ENCODE peak calls at places on chromosomes 5 and 9, in six cellular contexts. One of them, this sample, is unnamed.

GRCh38 chr9:114348906-114349482 is 19.3 kb downstream of the ORM2 start:
- DNase-seq in ovary: peak; percentile 69
- DNase-seq in Peyer's patch: no peak
- DNase-seq in A549: peak; percentile 90
- DNase-seq in tibial artery: peak; percentile 92
- DNase-seq in psoas muscle: peak; percentile 65
- DNase-seq in this sample: no peak

GRCh38 chr5:66642538-66642937 is 46.3 kb downstream of the MAST4 start:
- DNase-seq in Peyer's patch: no peak
- DNase-seq in psoas muscle: no peak
- DNase-seq in tibial artery: no peak
- DNase-seq in ovary: no peak
- DNase-seq in A549: no peak
- DNase-seq in this sample: no peak

GRCh38 chr5:6745706-6746217 is 32.5 kb downstream of the TENT4A start:
- DNase-seq in ovary: no peak
- DNase-seq in Peyer's patch: no peak
- DNase-seq in psoas muscle: no peak
- DNase-seq in tibial artery: no peak
- DNase-seq in A549: peak; percentile 52
- DNase-seq in this sample: no peak

GRCh38 chr5:1336749-1337489 is 8.0 kb downstream of the CLPTM1L start:
- DNase-seq in psoas muscle: no peak
- DNase-seq in Peyer's patch: peak; percentile 72
- DNase-seq in A549: no peak
- DNase-seq in tibial artery: no peak
- DNase-seq in ovary: no peak
- DNase-seq in this sample: peak; percentile 48

GRCh38 chr9:136997355-136997754 is 987 bp upstream of the CLIC3 start:
- DNase-seq in A549: no peak
- DNase-seq in tibial artery: no peak
- DNase-seq in ovary: no peak
- DNase-seq in Peyer's patch: no peak
- DNase-seq in psoas muscle: no peak
- DNase-seq in this sample: no peak

GRCh38 chr5:82594097-82594496 is 315.9 kb upstream of the RPS23 start:
- DNase-seq in tibial artery: no peak
- DNase-seq in ovary: no peak
- DNase-seq in Peyer's patch: no peak
- DNase-seq in A549: no peak
- DNase-seq in psoas muscle: no peak
- DNase-seq in this sample: no peak

GRCh38 chr9:133892193-133892920 is 99.8 kb downstream of the VAV2 start:
- DNase-seq in Peyer's patch: peak; percentile 57
- DNase-seq in psoas muscle: no peak
- DNase-seq in A549: no peak
- DNase-seq in tibial artery: no peak
- DNase-seq in ovary: no peak
- DNase-seq in this sample: no peak

GRCh38 chr5:10982616-10983015 is 221.6 kb upstream of the DAP start:
- DNase-seq in psoas muscle: no peak
- DNase-seq in tibial artery: no peak
- DNase-seq in Peyer's patch: no peak
- DNase-seq in A549: no peak
- DNase-seq in ovary: no peak
- DNase-seq in this sample: no peak

GRCh38 chr9:75000835-75001234 is 27.3 kb downstream of the CARNMT1 start:
- DNase-seq in psoas muscle: no peak
- DNase-seq in A549: no peak
- DNase-seq in Peyer's patch: no peak
- DNase-seq in ovary: no peak
- DNase-seq in tibial artery: no peak
- DNase-seq in this sample: no peak

GRCh38 chr5:54362992-54363630 is 52.7 kb upstream of the ARL15 start:
- DNase-seq in psoas muscle: no peak
- DNase-seq in tibial artery: no peak
- DNase-seq in A549: no peak
- DNase-seq in ovary: no peak
- DNase-seq in Peyer's patch: no peak
- DNase-seq in this sample: no peak

GRCh38 chr5:133236541-133236951 is 184.7 kb downstream of the HSPA4 start:
- DNase-seq in A549: no peak
- DNase-seq in Peyer's patch: no peak
- DNase-seq in psoas muscle: no peak
- DNase-seq in tibial artery: no peak
- DNase-seq in ovary: no peak
- DNase-seq in this sample: no peak

GRCh38 chr9:127783111-127783621 is 2.7 kb upstream of the CDK9 start:
- DNase-seq in psoas muscle: peak; percentile 56
- DNase-seq in tibial artery: peak; percentile 43
- DNase-seq in A549: no peak
- DNase-seq in Peyer's patch: no peak
- DNase-seq in ovary: peak; percentile 51
- DNase-seq in this sample: no peak

GRCh38 chr9:134179918-134180785 is 15.8 kb upstream of the RNU6ATAC start:
- DNase-seq in psoas muscle: peak; percentile 14
- DNase-seq in tibial artery: peak; percentile 16
- DNase-seq in A549: no peak
- DNase-seq in ovary: peak; percentile 33
- DNase-seq in Peyer's patch: peak; percentile 44
- DNase-seq in this sample: peak; percentile 55

GRCh38 chr9:82148849-82149544 is 160.4 kb downstream of the SPATA31D1 start:
- DNase-seq in psoas muscle: no peak
- DNase-seq in tibial artery: no peak
- DNase-seq in Peyer's patch: no peak
- DNase-seq in ovary: no peak
- DNase-seq in A549: no peak
- DNase-seq in this sample: no peak

GRCh38 chr5:158431369-158432029 is 572.6 kb upstream of the CLINT1 start:
- DNase-seq in tibial artery: no peak
- DNase-seq in A549: no peak
- DNase-seq in ovary: no peak
- DNase-seq in Peyer's patch: no peak
- DNase-seq in psoas muscle: no peak
- DNase-seq in this sample: no peak

GRCh38 chr5:40453689-40454088 is 226.0 kb upstream of the PTGER4 start:
- DNase-seq in A549: no peak
- DNase-seq in psoas muscle: no peak
- DNase-seq in tibial artery: no peak
- DNase-seq in Peyer's patch: no peak
- DNase-seq in ovary: no peak
- DNase-seq in this sample: no peak

GRCh38 chr5:10704949-10705621 is 55.9 kb downstream of the DAP start:
- DNase-seq in Peyer's patch: no peak
- DNase-seq in ovary: no peak
- DNase-seq in psoas muscle: no peak
- DNase-seq in tibial artery: no peak
- DNase-seq in A549: no peak
- DNase-seq in this sample: no peak

GRCh38 chr9:93670208-93671029 is 94.0 kb downstream of the PHF2 start:
- DNase-seq in Peyer's patch: peak; percentile 38
- DNase-seq in A549: no peak
- DNase-seq in tibial artery: peak; percentile 15
- DNase-seq in psoas muscle: peak; percentile 3
- DNase-seq in ovary: peak; percentile 7
- DNase-seq in this sample: no peak

GRCh38 chr5:63928451-63928850 is 33.8 kb downstream of the HTR1A start:
- DNase-seq in A549: no peak
- DNase-seq in psoas muscle: no peak
- DNase-seq in ovary: no peak
- DNase-seq in Peyer's patch: no peak
- DNase-seq in tibial artery: no peak
- DNase-seq in this sample: no peak

GRCh38 chr9:114347675-114348074 is 18.0 kb downstream of the ORM2 start:
- DNase-seq in tibial artery: no peak
- DNase-seq in A549: no peak
- DNase-seq in Peyer's patch: no peak
- DNase-seq in ovary: no peak
- DNase-seq in psoas muscle: no peak
- DNase-seq in this sample: no peak

GRCh38 chr9:119963798-119964372 is 594.6 kb upstream of the BRINP1 start:
- DNase-seq in psoas muscle: no peak
- DNase-seq in A549: peak; percentile 68
- DNase-seq in ovary: no peak
- DNase-seq in Peyer's patch: no peak
- DNase-seq in tibial artery: no peak
- DNase-seq in this sample: no peak

GRCh38 chr5:161342886-161343285 is 203.6 kb downstream of the GABRB2 start:
- DNase-seq in ovary: no peak
- DNase-seq in Peyer's patch: no peak
- DNase-seq in tibial artery: no peak
- DNase-seq in A549: no peak
- DNase-seq in psoas muscle: no peak
- DNase-seq in this sample: no peak

DNA sequence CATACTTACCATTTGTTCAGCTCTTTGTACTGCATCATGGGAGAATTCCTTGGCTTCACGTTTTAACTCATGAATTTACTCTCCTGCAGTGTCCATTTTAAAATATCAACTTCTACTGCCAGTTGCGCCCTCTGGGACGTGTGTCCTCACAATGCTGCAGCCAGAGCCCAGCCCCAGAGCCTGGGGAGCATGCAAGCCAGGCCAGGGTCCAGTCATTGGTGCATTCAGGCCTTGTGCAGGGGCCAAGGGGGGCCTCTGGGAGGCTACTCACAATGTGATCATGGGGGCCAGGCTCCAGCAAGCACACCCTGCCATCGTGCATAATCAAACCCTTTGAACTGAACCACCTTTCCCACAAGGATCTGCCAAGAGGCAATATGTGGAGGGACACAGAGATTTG is 105.6 kb upstream of the CCDC112 start:
- DNase-seq in A549: no peak
- DNase-seq in Peyer's patch: no peak
- DNase-seq in tibial artery: no peak
- DNase-seq in psoas muscle: no peak
- DNase-seq in ovary: no peak
- DNase-seq in this sample: no peak
- H3K4me1 ChIP-seq in A549: peaks cover 3% of the 10 kb centered on the region
- H3K4me1 ChIP-seq in Peyer's patch: no peaks in the 10 kb centered on the region
- H3K4me1 ChIP-seq in tibial artery: no peaks in the 10 kb centered on the region
- H3K4me1 ChIP-seq in psoas muscle: no peaks in the 10 kb centered on the region
- H3K4me1 ChIP-seq in ovary: peaks cover 2% of the 10 kb centered on the region
- H3K4me1 ChIP-seq in this sample: no peaks in the 10 kb centered on the region

GRCh38 chr5:140674211-140674610 is 835 bp upstream of the DND1 start:
- DNase-seq in Peyer's patch: no peak
- DNase-seq in ovary: no peak
- DNase-seq in psoas muscle: no peak
- DNase-seq in tibial artery: no peak
- DNase-seq in A549: no peak
- DNase-seq in this sample: no peak
- TF ChIP-seq CTCF in Peyer's patch: no peak
- TF ChIP-seq CTCF in ovary: no peak
- TF ChIP-seq CTCF in psoas muscle: no peak
- TF ChIP-seq CTCF in tibial artery: no peak
- TF ChIP-seq CTCF in A549: no peak
- TF ChIP-seq CTCF in this sample: no peak

GRCh38 chr5:72749362-72749997 is 67.0 kb upstream of the TNPO1 start:
- DNase-seq in Peyer's patch: no peak
- DNase-seq in ovary: no peak
- DNase-seq in psoas muscle: no peak
- DNase-seq in tibial artery: no peak
- DNase-seq in A549: no peak
- DNase-seq in this sample: no peak
- H3K27ac ChIP-seq in Peyer's patch: no peak overlapping the region
- H3K27ac ChIP-seq in ovary: no peak overlapping the region
- H3K27ac ChIP-seq in psoas muscle: no peak overlapping the region
- H3K27ac ChIP-seq in tibial artery: no peak overlapping the region
- H3K27ac ChIP-seq in A549: no peak overlapping the region
- H3K27ac ChIP-seq in this sample: no peak overlapping the region

GRCh38 chr5:95808013-95808685 is 14.4 kb downstream of the GLRX start:
- DNase-seq in ovary: no peak
- DNase-seq in Peyer's patch: no peak
- DNase-seq in psoas muscle: no peak
- DNase-seq in tibial artery: no peak
- DNase-seq in A549: no peak
- DNase-seq in this sample: no peak
- H3K4me1 ChIP-seq in ovary: peaks cover 6% of the 10 kb centered on the region
- H3K4me1 ChIP-seq in Peyer's patch: peaks cover 12% of the 10 kb centered on the region
- H3K4me1 ChIP-seq in psoas muscle: peaks cover 41% of the 10 kb centered on the region
- H3K4me1 ChIP-seq in tibial artery: peaks cover 39% of the 10 kb centered on the region
- H3K4me1 ChIP-seq in A549: peaks cover 69% of the 10 kb centered on the region
- H3K4me1 ChIP-seq in this sample: peaks cover 65% of the 10 kb centered on the region

DNA sequence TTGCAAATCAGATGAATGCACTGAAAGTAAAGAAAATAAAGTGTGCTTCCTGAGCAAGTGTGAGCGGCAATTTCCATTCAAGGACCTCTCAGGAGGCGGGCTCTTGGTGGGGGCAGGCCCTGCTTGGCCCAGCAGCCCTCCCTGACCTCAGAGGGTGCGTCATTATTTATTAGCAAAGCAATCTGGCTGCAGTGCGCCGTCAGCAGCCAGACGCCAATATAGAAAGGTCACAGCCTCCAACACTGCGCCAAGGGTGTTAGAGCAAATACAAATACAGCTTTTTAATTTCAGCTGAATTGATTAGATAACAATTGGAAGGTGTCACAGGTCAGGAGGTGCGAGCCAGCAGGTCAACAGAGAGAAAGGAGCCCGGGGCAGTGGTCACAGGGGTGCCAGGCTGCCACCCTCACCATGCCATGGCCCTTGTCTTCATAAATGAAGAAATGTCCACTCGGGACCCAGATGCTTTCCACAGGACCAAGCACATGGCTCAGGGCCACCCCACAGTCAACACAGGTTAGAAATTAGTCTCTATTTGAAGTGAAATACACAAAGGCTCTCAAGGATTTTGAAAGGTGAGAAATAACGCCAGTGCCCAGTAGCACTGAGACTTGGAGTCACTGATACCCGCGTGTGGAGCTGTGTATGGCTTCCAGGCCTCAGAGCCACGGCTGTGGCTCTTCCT is 309.8 kb downstream of the IRX2 start:
- DNase-seq in A549: no peak
- DNase-seq in Peyer's patch: no peak
- DNase-seq in tibial artery: no peak
- DNase-seq in psoas muscle: no peak
- DNase-seq in ovary: no peak
- DNase-seq in this sample: no peak
- TF ChIP-seq CTCF in A549: no peak
- TF ChIP-seq CTCF in Peyer's patch: no peak
- TF ChIP-seq CTCF in tibial artery: no peak
- TF ChIP-seq CTCF in psoas muscle: no peak
- TF ChIP-seq CTCF in ovary: no peak
- TF ChIP-seq CTCF in this sample: no peak

GRCh38 chr5:75526065-75526464 is 14.4 kb downstream of the POLK start:
- DNase-seq in Peyer's patch: no peak
- DNase-seq in ovary: no peak
- DNase-seq in tibial artery: no peak
- DNase-seq in psoas muscle: no peak
- DNase-seq in A549: no peak
- DNase-seq in this sample: no peak
- H3K27ac ChIP-seq in Peyer's patch: no peak overlapping the region
- H3K27ac ChIP-seq in ovary: no peak overlapping the region
- H3K27ac ChIP-seq in tibial artery: no peak overlapping the region
- H3K27ac ChIP-seq in psoas muscle: no peak overlapping the region
- H3K27ac ChIP-seq in A549: no peak overlapping the region
- H3K27ac ChIP-seq in this sample: no peak overlapping the region

This sample was measured in heart left ventricle.